ENCODE peak calls at places on chromosomes 1 and 21, in eight cellular contexts. H is right lobe of liver, I is neuronal stem cell, A is fibroblast of lung, Z is aorta, C is body of pancreas, J is cardiac muscle cell, B is left ventricle myocardium inferior. P is an unnamed sample. For H3K36me3, the result is how much of the 10 kb centered on the place peaks cover.

GRCh38 chr1:6785721-6786505 is 659 bp downstream of the CAMTA1 start:
- DNase-seq in A (peak), I (peak), C (peak), B (peak), Z (peak), J (peak), H (peak), P (peak)

GRCh38 chr1:46675549-46676314 is 4.1 kb downstream of the TEX38 start:
- DNase-seq in H (no peak), J (no peak), A (no peak), I (no peak), B (no peak), C (no peak), Z (no peak), P (no peak)

GRCh38 chr1:158146739-158147138 is 34.0 kb upstream of the CD1D start:
- DNase-seq in J (no peak), C (no peak), A (no peak), H (no peak), I (no peak), B (no peak), Z (no peak), P (no peak)

GRCh38 chr1:103509235-103509634 is 16.3 kb upstream of the RNPC3 start:
- DNase-seq in B (no peak), C (no peak), I (no peak), J (no peak), Z (no peak), A (no peak), H (no peak), P (no peak)

GRCh38 chr1:42934541-42935312 is 23.9 kb downstream of the SLC2A1 start:
- DNase-seq in I (no peak), C (no peak), A (no peak), J (no peak), Z (no peak), H (peak), B (no peak), P (no peak)

GRCh38 chr1:77631751-77632150 is 50.7 kb downstream of the ZZZ3 start:
- DNase-seq in B (no peak), I (no peak), H (no peak), J (no peak), Z (no peak), A (no peak), C (no peak), P (no peak)

GRCh38 chr1:200619894-200620272 is 668 bp downstream of the KIF14 start:
- DNase-seq in C (no peak), H (no peak), B (no peak), J (no peak), I (no peak), Z (no peak), A (no peak), P (no peak)

GRCh38 chr1:155487537-155487936 is 75.1 kb downstream of the ASH1L start:
- DNase-seq in B (no peak), C (no peak), A (no peak), H (no peak), Z (no peak), I (no peak), J (no peak), P (no peak)

GRCh38 chr1:23422313-23422877 is 2.2 kb downstream of the TCEA3 start:
- DNase-seq in H (peak), C (peak), J (peak), I (no peak), B (peak), Z (peak), A (peak), P (peak)

GRCh38 chr21:29486306-29486705 is 187.6 kb downstream of the BACH1 start:
- DNase-seq in B (no peak), A (no peak), H (no peak), Z (no peak), C (no peak), I (no peak), J (no peak), P (no peak)

GRCh38 chr1:4636644-4637380 is 17.6 kb upstream of the AJAP1 start:
- DNase-seq in A (no peak), Z (no peak), I (no peak), J (no peak), H (no peak), C (no peak), B (no peak), P (no peak)

GRCh38 chr1:27864264-27864895 is 8.0 kb upstream of the THEMIS2 start:
- DNase-seq in H (no peak), A (no peak), Z (peak), J (no peak), C (peak), I (no peak), B (peak), P (no peak)

GRCh38 chr21:33434770-33435360 is 31.7 kb downstream of the IFNGR2 start:
- DNase-seq in C (peak), Z (no peak), J (no peak), H (no peak), I (no peak), B (no peak), A (peak), P (no peak)

GRCh38 chr1:158019177-158019868 is 25.9 kb downstream of the KIRREL1 start:
- DNase-seq in I (peak), C (peak), Z (peak), H (no peak), A (peak), B (no peak), J (peak), P (peak)

GRCh38 chr1:227192163-227192562 is 126.1 kb downstream of the CDC42BPA start:
- DNase-seq in I (no peak), A (peak), J (no peak), B (peak), Z (peak), H (no peak), C (peak), P (peak)

GRCh38 chr21:34204481-34205439 is 131.4 kb downstream of the MRPS6 start:
- DNase-seq in Z (no peak), I (no peak), H (no peak), A (no peak), J (no peak), C (no peak), B (no peak), P (no peak)

GRCh38 chr1:203628185-203628996 is 1.8 kb downstream of the ATP2B4 start:
- DNase-seq in A (peak), B (peak), H (no peak), I (peak), C (no peak), Z (peak), J (peak), P (peak)

GRCh38 chr1:246373828-246374569 is 133.1 kb downstream of the SMYD3 start:
- DNase-seq in B (no peak), Z (no peak), A (no peak), C (no peak), J (no peak), I (no peak), H (no peak), P (no peak)

GRCh38 chr1:62373221-62373620 is 54.0 kb upstream of the KANK4 start:
- DNase-seq in Z (no peak), H (no peak), A (no peak), C (no peak), B (no peak), I (no peak), J (no peak), P (no peak)

GRCh38 chr1:200079576-200079975 is 52.1 kb downstream of the NR5A2 start:
- DNase-seq in J (no peak), H (no peak), Z (no peak), I (no peak), C (no peak), A (no peak), B (no peak), P (no peak)

GRCh38 chr1:29900727-29901126 is 664.4 kb downstream of the PTPRU start:
- DNase-seq in Z (no peak), H (no peak), I (no peak), J (peak), B (peak), A (no peak), C (no peak), P (no peak)

GRCh38 chr1:157523774-157524501 is 28.4 kb downstream of the FCRL5 start:
- DNase-seq in H (no peak), C (no peak), A (no peak), J (no peak), I (no peak), Z (no peak), B (no peak), P (no peak)

GRCh38 chr1:22021061-22021460 is 19.6 kb downstream of the CELA3A start:
- DNase-seq in C (no peak), I (no peak), B (no peak), A (no peak), Z (no peak), H (no peak), J (no peak), P (no peak)

GRCh38 chr1:61746768-61747167 is 4.5 kb downstream of the PATJ start:
- DNase-seq in C (no peak), Z (no peak), H (no peak), J (no peak), I (no peak), A (peak), B (no peak), P (no peak)

GRCh38 chr1:92990828-92991227 is 29.6 kb upstream of the DIPK1A start:
- DNase-seq in Z (no peak), B (no peak), J (no peak), C (no peak), A (no peak), H (no peak), I (no peak), P (no peak)

GRCh38 chr1:185314416-185314815 is 2.6 kb downstream of the IVNS1ABP start:
- DNase-seq in I (no peak), A (no peak), H (no peak), C (no peak), J (peak), B (no peak), Z (no peak), P (no peak)

GRCh38 chr1:234881893-234882771 is 246.5 kb downstream of the TOMM20 start:
- DNase-seq in H (no peak), Z (no peak), C (no peak), J (no peak), B (no peak), I (no peak), A (no peak), P (no peak)

GRCh38 chr1:223348439-223348838 is 15.5 kb downstream of the SUSD4 start:
- DNase-seq in C (no peak), Z (no peak), H (no peak), J (no peak), I (no peak), B (no peak), A (no peak), P (no peak)

GRCh38 chr1:8097077-8097799 is 71.1 kb upstream of the ERRFI1 start:
- DNase-seq in B (no peak), C (no peak), Z (no peak), I (no peak), H (no peak), A (peak), J (no peak), P (no peak)

GRCh38 chr1:57874426-57874825 is 450.6 kb upstream of the DAB1 start:
- DNase-seq in B (no peak), H (no peak), A (no peak), J (no peak), C (peak), Z (no peak), I (no peak), P (no peak)

GRCh38 chr1:207820568-207821463 is 69.0 kb downstream of the CD46 start:
- DNase-seq in J (no peak), Z (no peak), A (no peak), I (no peak), H (peak), C (no peak), B (no peak), P (no peak)

GRCh38 chr1:212234431-212235298 is 50.5 kb upstream of the PPP2R5A start:
- DNase-seq in C (peak), H (no peak), A (peak), I (no peak), B (peak), Z (peak), J (peak), P (peak)

GRCh38 chr1:166273618-166274017 is 106.8 kb upstream of the FAM78B start:
- DNase-seq in B (no peak), H (no peak), I (no peak), A (no peak), C (no peak), Z (no peak), J (no peak), P (no peak)

GRCh38 chr1:151371744-151372410 is 628 bp downstream of the SELENBP1 start:
- DNase-seq in B (peak), Z (peak), C (peak), H (peak), A (peak), J (peak), I (no peak), P (peak)

GRCh38 chr1:234731371-234732085 is 121.5 kb upstream of the IRF2BP2 start:
- DNase-seq in B (no peak), J (no peak), C (no peak), I (no peak), A (peak), H (no peak), Z (peak), P (no peak)

GRCh38 chr1:23167353-23168078 is 1.1 kb downstream of the LUZP1 start:
- DNase-seq in A (peak), Z (peak), J (peak), I (peak), B (peak), H (peak), C (peak), P (peak)

DNA sequence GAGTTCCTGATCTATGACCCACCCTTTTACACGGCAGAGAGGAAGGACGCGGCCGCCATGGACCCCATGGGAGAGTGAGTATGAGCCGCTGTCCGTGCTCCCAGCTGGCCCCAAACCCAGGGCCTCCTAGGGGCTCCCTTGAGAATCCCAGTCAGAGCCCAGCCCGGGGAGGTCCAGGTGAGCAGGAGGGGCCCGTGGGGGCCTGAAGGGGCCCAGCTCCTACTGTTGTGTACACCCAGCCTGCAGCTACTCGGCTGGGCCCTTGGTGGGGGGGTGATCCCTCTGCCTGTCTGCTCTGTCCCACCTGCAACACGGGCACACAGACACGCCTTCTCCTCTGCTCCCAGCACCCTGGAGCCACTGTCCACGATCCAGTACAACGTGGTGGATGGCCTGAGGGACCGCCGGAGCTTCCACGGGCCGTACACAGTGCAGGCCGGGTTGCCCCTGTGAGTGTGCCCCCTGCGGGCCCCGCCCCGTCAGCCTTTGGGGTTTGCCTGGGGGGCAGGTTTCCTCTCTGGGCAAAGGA is 28.6 kb upstream of the LRRC3 start:
- DNase-seq in A (no peak), C (no peak), H (peak), I (no peak), Z (peak), J (no peak), B (peak), P (no peak)
- H3K27ac ChIP-seq in A (no peak), C (no peak), H (no peak), I (no peak), Z (no peak), J (no peak), B (no peak), P (no peak)

GRCh38 chr1:237471377-237471776 is 419.3 kb downstream of the ZP4 start:
- DNase-seq in B (no peak), J (no peak), C (no peak), Z (no peak), I (no peak), H (no peak), A (no peak), P (no peak)
- H3K4me3 ChIP-seq in B (no peak), J (no peak), C (no peak), Z (no peak), I (no peak), H (no peak), A (no peak), P (no peak)

GRCh38 chr1:164733734-164734133 is 174.8 kb downstream of the PBX1 start:
- DNase-seq in Z (no peak), H (no peak), I (no peak), B (no peak), J (no peak), A (no peak), C (no peak), P (no peak)

GRCh38 chr1:164735315-164736052 is 176.5 kb downstream of the PBX1 start:
- DNase-seq in Z (no peak), B (no peak), J (no peak), H (no peak), A (peak), I (no peak), C (no peak), P (no peak)

GRCh38 chr1:164743991-164744390 is 185.0 kb downstream of the PBX1 start:
- DNase-seq in H (no peak), A (no peak), I (no peak), B (no peak), C (no peak), J (no peak), Z (no peak), P (no peak)

GRCh38 chr1:164740021-164740526 is 181.1 kb downstream of the PBX1 start:
- DNase-seq in C (no peak), J (no peak), I (no peak), H (no peak), B (no peak), A (no peak), Z (no peak), P (no peak)

DNA sequence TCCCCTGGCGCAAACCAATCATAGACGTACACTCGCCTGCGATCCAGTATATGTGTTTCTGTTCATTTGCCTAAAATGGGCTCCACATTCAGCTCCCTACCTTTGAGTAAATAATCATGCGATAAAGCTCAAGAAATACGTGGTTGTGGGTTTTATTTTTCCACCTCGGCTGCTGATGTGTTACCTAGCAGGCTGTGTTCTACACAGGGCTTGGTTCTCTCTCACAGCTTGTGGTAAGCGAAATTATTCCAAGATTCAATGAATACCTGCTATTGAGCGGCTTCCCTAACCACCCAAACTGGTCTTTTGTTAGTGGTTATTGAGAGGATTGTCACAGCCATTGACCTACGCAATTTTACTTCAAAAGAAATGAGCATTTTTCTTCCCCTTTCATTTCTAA is 180.2 kb downstream of the PBX1 start:
- DNase-seq in B (no peak), H (no peak), J (no peak), I (no peak), A (no peak), C (no peak), Z (no peak), P (no peak)
- H3K36me3 ChIP-seq in B (under half), H (under half), J (under half), I (under half), A (under half), C (under half), Z (under half), P (under half)

DNA sequence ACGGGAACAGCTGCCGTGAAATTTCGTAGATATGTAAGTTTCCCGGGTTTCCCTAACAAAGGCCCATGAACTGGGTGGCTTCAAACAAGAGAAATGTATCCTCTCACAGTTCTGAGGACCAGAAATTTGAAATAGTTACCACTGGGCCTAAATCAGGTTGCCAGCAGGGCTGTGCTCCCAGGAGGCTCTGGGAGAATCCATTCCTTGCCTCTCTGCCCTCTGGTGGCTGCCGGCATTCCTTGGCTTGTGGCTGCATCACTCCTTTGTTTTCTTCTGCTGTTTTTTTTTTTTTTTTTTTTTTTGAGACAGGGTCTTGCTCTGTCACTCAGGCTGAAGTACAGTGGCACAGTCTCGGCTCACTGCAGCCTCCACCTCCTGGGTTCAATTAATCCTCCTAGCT is 23.7 kb downstream of the UMODL1 start:
- DNase-seq in H (no peak), A (no peak), J (no peak), Z (no peak), I (no peak), C (no peak), B (no peak), P (no peak)
- H3K27ac ChIP-seq in H (no peak), A (peak), J (no peak), Z (peak), I (no peak), C (no peak), B (no peak), P (no peak)

GRCh38 chr1:39081266-39082139 is 55.4 kb downstream of the NDUFS5 start:
- DNase-seq in A (no peak), J (peak), Z (peak), I (no peak), H (no peak), C (no peak), B (peak), P (no peak)
- H3K4me3 ChIP-seq in A (peak), J (peak), Z (peak), I (peak), H (peak), C (no peak), B (peak), P (peak)

GRCh38 chr1:86905875-86906274 is 8.1 kb downstream of the SELENOF start:
- DNase-seq in J (no peak), C (no peak), H (no peak), A (no peak), B (no peak), I (no peak), Z (no peak), P (no peak)

DNA sequence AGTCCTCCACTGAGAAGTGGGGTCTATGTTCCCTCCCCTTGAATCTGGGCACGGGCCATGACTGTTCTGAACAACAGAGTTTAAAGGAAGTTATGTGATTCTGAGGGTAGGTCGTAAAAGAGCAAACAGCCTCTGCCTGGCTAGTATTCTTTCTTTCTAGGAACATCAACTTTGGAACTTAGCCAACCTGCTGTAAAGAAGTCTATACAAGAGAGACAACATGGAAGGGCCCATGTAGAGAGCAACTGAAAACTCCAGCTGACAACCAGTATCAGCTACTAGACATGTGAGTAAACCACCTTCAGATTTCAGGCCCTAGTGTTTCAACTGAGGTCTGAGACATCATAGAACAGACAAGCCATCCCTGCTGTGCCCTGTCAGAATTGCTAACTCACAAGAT is 7.5 kb downstream of the SELENOF start:
- DNase-seq in B (no peak), I (no peak), C (no peak), A (peak), J (peak), H (no peak), Z (no peak), P (no peak)
- H3K36me3 ChIP-seq in B (under half), I (half or more), C (under half), A (under half), J (under half), H (under half), Z (under half), P (under half)

P was measured in uterus.